ENCODE peak calls at places on chromosomes 12 and 14, in nine cellular contexts. One of them, this sample, is unnamed.

GRCh38 chr12:75489613-75490210 is 9.2 kb downstream of the GLIPR1 start:
- DNase-seq in stimulated activated CD4-positive, alpha-beta T cell treated with anti-CD3 and anti-CD28 coated beads, TNF-alpha, amount 100 ng/mL, for 48 hours: no peak
- DNase-seq in amniotic epithelial cell: peak; percentile 47
- DNase-seq in Right ventricle myocardium inferior: no peak
- DNase-seq in CD4-positive, alpha-beta memory T cell: no peak
- DNase-seq in HuH-7.5: no peak
- DNase-seq in iris pigment epithelial cell: peak; percentile 59
- DNase-seq in NCI-H1092: no peak
- DNase-seq in hypothalamus: no peak
- DNase-seq in this sample: no peak

GRCh38 chr12:79183946-79184345 is 319.4 kb downstream of the SYT1 start:
- DNase-seq in stimulated activated CD4-positive, alpha-beta T cell treated with anti-CD3 and anti-CD28 coated beads, TNF-alpha, amount 100 ng/mL, for 48 hours: no peak
- DNase-seq in amniotic epithelial cell: no peak
- DNase-seq in Right ventricle myocardium inferior: no peak
- DNase-seq in CD4-positive, alpha-beta memory T cell: no peak
- DNase-seq in HuH-7.5: no peak
- DNase-seq in iris pigment epithelial cell: peak; percentile 3
- DNase-seq in NCI-H1092: no peak
- DNase-seq in hypothalamus: no peak
- DNase-seq in this sample: no peak

GRCh38 chr12:7934560-7935463 is 1.2 kb downstream of the SLC2A3 start:
- DNase-seq in stimulated activated CD4-positive, alpha-beta T cell treated with anti-CD3 and anti-CD28 coated beads, TNF-alpha, amount 100 ng/mL, for 48 hours: no peak
- DNase-seq in amniotic epithelial cell: no peak
- DNase-seq in Right ventricle myocardium inferior: no peak
- DNase-seq in CD4-positive, alpha-beta memory T cell: peak; percentile 33
- DNase-seq in HuH-7.5: no peak
- DNase-seq in iris pigment epithelial cell: no peak
- DNase-seq in NCI-H1092: no peak
- DNase-seq in hypothalamus: no peak
- DNase-seq in this sample: peak; percentile 56

GRCh38 chr12:109875572-109876131 is 4.7 kb downstream of the GLTP start:
- DNase-seq in stimulated activated CD4-positive, alpha-beta T cell treated with anti-CD3 and anti-CD28 coated beads, TNF-alpha, amount 100 ng/mL, for 48 hours: no peak
- DNase-seq in amniotic epithelial cell: no peak
- DNase-seq in Right ventricle myocardium inferior: no peak
- DNase-seq in CD4-positive, alpha-beta memory T cell: no peak
- DNase-seq in HuH-7.5: no peak
- DNase-seq in iris pigment epithelial cell: no peak
- DNase-seq in NCI-H1092: no peak
- DNase-seq in hypothalamus: no peak
- DNase-seq in this sample: no peak

GRCh38 chr12:106058256-106059182 is 80.2 kb downstream of the NUAK1 start:
- DNase-seq in stimulated activated CD4-positive, alpha-beta T cell treated with anti-CD3 and anti-CD28 coated beads, TNF-alpha, amount 100 ng/mL, for 48 hours: no peak
- DNase-seq in amniotic epithelial cell: peak; percentile 59
- DNase-seq in Right ventricle myocardium inferior: no peak
- DNase-seq in CD4-positive, alpha-beta memory T cell: no peak
- DNase-seq in HuH-7.5: no peak
- DNase-seq in iris pigment epithelial cell: peak; percentile 76
- DNase-seq in NCI-H1092: no peak
- DNase-seq in hypothalamus: no peak
- DNase-seq in this sample: no peak

GRCh38 chr12:76055393-76055792 is 23.8 kb upstream of the PHLDA1 start:
- DNase-seq in stimulated activated CD4-positive, alpha-beta T cell treated with anti-CD3 and anti-CD28 coated beads, TNF-alpha, amount 100 ng/mL, for 48 hours: no peak
- DNase-seq in amniotic epithelial cell: no peak
- DNase-seq in Right ventricle myocardium inferior: no peak
- DNase-seq in CD4-positive, alpha-beta memory T cell: no peak
- DNase-seq in HuH-7.5: no peak
- DNase-seq in iris pigment epithelial cell: no peak
- DNase-seq in NCI-H1092: no peak
- DNase-seq in hypothalamus: no peak
- DNase-seq in this sample: no peak

GRCh38 chr12:1606021-1606622 is 11.7 kb upstream of the FBXL14 start:
- DNase-seq in stimulated activated CD4-positive, alpha-beta T cell treated with anti-CD3 and anti-CD28 coated beads, TNF-alpha, amount 100 ng/mL, for 48 hours: no peak
- DNase-seq in amniotic epithelial cell: peak; percentile 71
- DNase-seq in Right ventricle myocardium inferior: peak; percentile 98
- DNase-seq in CD4-positive, alpha-beta memory T cell: no peak
- DNase-seq in HuH-7.5: peak; percentile 37
- DNase-seq in iris pigment epithelial cell: peak; percentile 88
- DNase-seq in NCI-H1092: peak; percentile 14
- DNase-seq in hypothalamus: no peak
- DNase-seq in this sample: peak; percentile 45

GRCh38 chr14:58463147-58463546 is 35.6 kb downstream of the KIAA0586 start:
- DNase-seq in stimulated activated CD4-positive, alpha-beta T cell treated with anti-CD3 and anti-CD28 coated beads, TNF-alpha, amount 100 ng/mL, for 48 hours: no peak
- DNase-seq in amniotic epithelial cell: no peak
- DNase-seq in Right ventricle myocardium inferior: no peak
- DNase-seq in CD4-positive, alpha-beta memory T cell: no peak
- DNase-seq in HuH-7.5: no peak
- DNase-seq in iris pigment epithelial cell: no peak
- DNase-seq in NCI-H1092: no peak
- DNase-seq in hypothalamus: no peak
- DNase-seq in this sample: no peak

GRCh38 chr12:89752331-89752730 is 43.7 kb upstream of the ATP2B1 start:
- DNase-seq in stimulated activated CD4-positive, alpha-beta T cell treated with anti-CD3 and anti-CD28 coated beads, TNF-alpha, amount 100 ng/mL, for 48 hours: no peak
- DNase-seq in amniotic epithelial cell: no peak
- DNase-seq in Right ventricle myocardium inferior: no peak
- DNase-seq in CD4-positive, alpha-beta memory T cell: no peak
- DNase-seq in HuH-7.5: no peak
- DNase-seq in iris pigment epithelial cell: no peak
- DNase-seq in NCI-H1092: no peak
- DNase-seq in hypothalamus: no peak
- DNase-seq in this sample: no peak

GRCh38 chr14:51118993-51119392 is 24.1 kb upstream of the TRIM9 start:
- DNase-seq in stimulated activated CD4-positive, alpha-beta T cell treated with anti-CD3 and anti-CD28 coated beads, TNF-alpha, amount 100 ng/mL, for 48 hours: no peak
- DNase-seq in amniotic epithelial cell: no peak
- DNase-seq in Right ventricle myocardium inferior: no peak
- DNase-seq in CD4-positive, alpha-beta memory T cell: no peak
- DNase-seq in HuH-7.5: no peak
- DNase-seq in iris pigment epithelial cell: no peak
- DNase-seq in NCI-H1092: no peak
- DNase-seq in hypothalamus: peak; percentile 12
- DNase-seq in this sample: no peak

GRCh38 chr12:56084958-56085543 is 5.1 kb downstream of the ERBB3 start:
- DNase-seq in stimulated activated CD4-positive, alpha-beta T cell treated with anti-CD3 and anti-CD28 coated beads, TNF-alpha, amount 100 ng/mL, for 48 hours: no peak
- DNase-seq in amniotic epithelial cell: peak; percentile 23
- DNase-seq in Right ventricle myocardium inferior: no peak
- DNase-seq in CD4-positive, alpha-beta memory T cell: no peak
- DNase-seq in HuH-7.5: no peak
- DNase-seq in iris pigment epithelial cell: no peak
- DNase-seq in NCI-H1092: no peak
- DNase-seq in hypothalamus: no peak
- DNase-seq in this sample: peak; percentile 18

GRCh38 chr12:125678589-125678993 is 613.4 kb downstream of the AACS start:
- DNase-seq in stimulated activated CD4-positive, alpha-beta T cell treated with anti-CD3 and anti-CD28 coated beads, TNF-alpha, amount 100 ng/mL, for 48 hours: no peak
- DNase-seq in amniotic epithelial cell: no peak
- DNase-seq in Right ventricle myocardium inferior: no peak
- DNase-seq in CD4-positive, alpha-beta memory T cell: no peak
- DNase-seq in HuH-7.5: no peak
- DNase-seq in iris pigment epithelial cell: no peak
- DNase-seq in NCI-H1092: no peak
- DNase-seq in hypothalamus: no peak
- DNase-seq in this sample: no peak

GRCh38 chr12:70052931-70053497 is 190.2 kb upstream of the CNOT2 start:
- DNase-seq in stimulated activated CD4-positive, alpha-beta T cell treated with anti-CD3 and anti-CD28 coated beads, TNF-alpha, amount 100 ng/mL, for 48 hours: no peak
- DNase-seq in amniotic epithelial cell: peak; percentile 95
- DNase-seq in Right ventricle myocardium inferior: no peak
- DNase-seq in CD4-positive, alpha-beta memory T cell: no peak
- DNase-seq in HuH-7.5: peak; percentile 36
- DNase-seq in iris pigment epithelial cell: peak; percentile 91
- DNase-seq in NCI-H1092: no peak
- DNase-seq in hypothalamus: no peak
- DNase-seq in this sample: no peak

GRCh38 chr12:16174282-16174681 is 103.2 kb downstream of the SLC15A5 start:
- DNase-seq in stimulated activated CD4-positive, alpha-beta T cell treated with anti-CD3 and anti-CD28 coated beads, TNF-alpha, amount 100 ng/mL, for 48 hours: no peak
- DNase-seq in amniotic epithelial cell: no peak
- DNase-seq in Right ventricle myocardium inferior: no peak
- DNase-seq in CD4-positive, alpha-beta memory T cell: no peak
- DNase-seq in HuH-7.5: no peak
- DNase-seq in iris pigment epithelial cell: no peak
- DNase-seq in NCI-H1092: no peak
- DNase-seq in hypothalamus: no peak
- DNase-seq in this sample: no peak

GRCh38 chr12:94677778-94678177 is 27.4 kb upstream of the TMCC3 start:
- DNase-seq in stimulated activated CD4-positive, alpha-beta T cell treated with anti-CD3 and anti-CD28 coated beads, TNF-alpha, amount 100 ng/mL, for 48 hours: no peak
- DNase-seq in amniotic epithelial cell: no peak
- DNase-seq in Right ventricle myocardium inferior: no peak
- DNase-seq in CD4-positive, alpha-beta memory T cell: no peak
- DNase-seq in HuH-7.5: no peak
- DNase-seq in iris pigment epithelial cell: peak; percentile 22
- DNase-seq in NCI-H1092: no peak
- DNase-seq in hypothalamus: no peak
- DNase-seq in this sample: no peak

GRCh38 chr14:104246401-104247335 is 108.3 kb downstream of the KIF26A start:
- DNase-seq in stimulated activated CD4-positive, alpha-beta T cell treated with anti-CD3 and anti-CD28 coated beads, TNF-alpha, amount 100 ng/mL, for 48 hours: no peak
- DNase-seq in amniotic epithelial cell: no peak
- DNase-seq in Right ventricle myocardium inferior: peak; percentile 68
- DNase-seq in CD4-positive, alpha-beta memory T cell: no peak
- DNase-seq in HuH-7.5: no peak
- DNase-seq in iris pigment epithelial cell: no peak
- DNase-seq in NCI-H1092: no peak
- DNase-seq in hypothalamus: no peak
- DNase-seq in this sample: no peak

This sample was measured in stimulated activated effector memory CD8-positive, alpha-beta T cell treated with anti-CD3 and anti-CD28 coated beads, Interleukin-12 subunit alpha, Interleukin-12 subunit beta, amount 100 ng/mL, for 72 hours.